ENCODE peak calls at places on chromosome 4, in seven cellular contexts. R is GM04504, Z is stromal cell of bone marrow, X is tibial artery, T is kidney glomerular epithelial cell, L is NCI-H1092 treated with DMSO at 0.1 percent for 48 hours, H is GM13976. V is an unnamed sample.

GRCh38 chr4:166435449-166435848 is 562.4 kb downstream of the TLL1 start:
- DNase-seq in R (no peak), H (no peak), L (no peak), X (no peak), Z (peak), T (peak), V (no peak)

GRCh38 chr4:38868055-38868965 is 704 bp downstream of the FAM114A1 start:
- DNase-seq in L (no peak), H (no peak), Z (no peak), R (no peak), X (peak), T (no peak), V (no peak)

GRCh38 chr4:22389240-22389871 is 126.5 kb downstream of the ADGRA3 start:
- DNase-seq in T (peak), Z (peak), R (peak), X (no peak), H (peak), L (peak), V (no peak)

GRCh38 chr4:2292679-2293108 is 30.8 kb upstream of the MXD4 start:
- DNase-seq in H (no peak), L (no peak), Z (peak), R (peak), X (no peak), T (no peak), V (no peak)

GRCh38 chr4:55736605-55737183 is 82.9 kb upstream of the EXOC1L start:
- DNase-seq in L (no peak), T (peak), H (peak), R (no peak), Z (no peak), X (no peak), V (no peak)

GRCh38 chr4:79049840-79050520 is 110.7 kb upstream of the PAQR3 start:
- DNase-seq in X (no peak), H (no peak), T (no peak), Z (no peak), R (peak), L (peak), V (no peak)

GRCh38 chr4:86661006-86661405 is 66.9 kb downstream of the PTPN13 start:
- DNase-seq in L (no peak), T (no peak), X (no peak), R (no peak), Z (no peak), H (no peak), V (no peak)

GRCh38 chr4:73018595-73018994 is 50.9 kb downstream of the COX18 start:
- DNase-seq in Z (no peak), H (no peak), L (no peak), X (no peak), T (no peak), R (no peak), V (no peak)